ENCODE peak calls at places on chromosomes 16 and 17, in six cellular contexts. One of them, this sample, is unnamed.

GRCh38 chr16:88764913-88765349 is 20.1 kb downstream of the PIEZO1 start:
- DNase-seq in fibroblast of mammary gland: no peak
- DNase-seq in H1: no peak
- DNase-seq in fibroblast of lung: no peak
- DNase-seq in tibial artery: no peak
- DNase-seq in breast epithelium: peak
- DNase-seq in this sample: no peak

GRCh38 chr17:39062846-39063680 is 88.4 kb downstream of the PLXDC1 start:
- DNase-seq in fibroblast of mammary gland: peak
- DNase-seq in H1: no peak
- DNase-seq in fibroblast of lung: no peak
- DNase-seq in tibial artery: no peak
- DNase-seq in breast epithelium: no peak
- DNase-seq in this sample: no peak

GRCh38 chr16:57892447-57893096 is 78.4 kb downstream of the CNGB1 start:
- DNase-seq in fibroblast of mammary gland: no peak
- DNase-seq in H1: no peak
- DNase-seq in fibroblast of lung: no peak
- DNase-seq in tibial artery: no peak
- DNase-seq in breast epithelium: no peak
- DNase-seq in this sample: peak

GRCh38 chr17:57966246-57966645 is 11.0 kb upstream of the CUEDC1 start:
- DNase-seq in fibroblast of mammary gland: no peak
- DNase-seq in H1: no peak
- DNase-seq in fibroblast of lung: no peak
- DNase-seq in tibial artery: no peak
- DNase-seq in breast epithelium: peak
- DNase-seq in this sample: no peak

GRCh38 chr16:52729731-52730130 is 182.8 kb upstream of the TOX3 start:
- DNase-seq in fibroblast of mammary gland: no peak
- DNase-seq in H1: no peak
- DNase-seq in fibroblast of lung: no peak
- DNase-seq in tibial artery: no peak
- DNase-seq in breast epithelium: no peak
- DNase-seq in this sample: no peak

GRCh38 chr17:5822281-5823060 is 238.2 kb upstream of the NLRP1 start:
- DNase-seq in fibroblast of mammary gland: no peak
- DNase-seq in H1: no peak
- DNase-seq in fibroblast of lung: no peak
- DNase-seq in tibial artery: no peak
- DNase-seq in breast epithelium: no peak
- DNase-seq in this sample: no peak

GRCh38 chr16:78235168-78235800 is 135.8 kb downstream of the WWOX start:
- DNase-seq in fibroblast of mammary gland: peak
- DNase-seq in H1: peak
- DNase-seq in fibroblast of lung: peak
- DNase-seq in tibial artery: peak
- DNase-seq in breast epithelium: peak
- DNase-seq in this sample: peak

GRCh38 chr16:35102780-35103403 is 1643.5 kb downstream of the TP53TG3F start:
- DNase-seq in fibroblast of mammary gland: no peak
- DNase-seq in H1: no peak
- DNase-seq in fibroblast of lung: no peak
- DNase-seq in tibial artery: no peak
- DNase-seq in breast epithelium: no peak
- DNase-seq in this sample: no peak

GRCh38 chr16:84354306-84354705 is 14.0 kb upstream of the ATP2C2 start:
- DNase-seq in fibroblast of mammary gland: no peak
- DNase-seq in H1: no peak
- DNase-seq in fibroblast of lung: no peak
- DNase-seq in tibial artery: no peak
- DNase-seq in breast epithelium: no peak
- DNase-seq in this sample: no peak

GRCh38 chr17:16415031-16415924 is at the start of gene TRPV2:
- DNase-seq in fibroblast of mammary gland: no peak
- DNase-seq in H1: no peak
- DNase-seq in fibroblast of lung: no peak
- DNase-seq in tibial artery: no peak
- DNase-seq in breast epithelium: no peak
- DNase-seq in this sample: no peak

GRCh38 chr17:83160443-83161297 is 81.3 kb downstream of the METRNL start:
- DNase-seq in fibroblast of mammary gland: no peak
- DNase-seq in H1: no peak
- DNase-seq in fibroblast of lung: no peak
- DNase-seq in tibial artery: peak
- DNase-seq in breast epithelium: no peak
- DNase-seq in this sample: no peak

GRCh38 chr16:85557976-85558589 is 55.0 kb upstream of the GSE1 start:
- DNase-seq in fibroblast of mammary gland: no peak
- DNase-seq in H1: no peak
- DNase-seq in fibroblast of lung: no peak
- DNase-seq in tibial artery: no peak
- DNase-seq in breast epithelium: peak
- DNase-seq in this sample: no peak

GRCh38 chr16:19851476-19851875 is 33.2 kb downstream of the GPRC5B start:
- DNase-seq in fibroblast of mammary gland: no peak
- DNase-seq in H1: no peak
- DNase-seq in fibroblast of lung: no peak
- DNase-seq in tibial artery: no peak
- DNase-seq in breast epithelium: no peak
- DNase-seq in this sample: no peak

GRCh38 chr16:66903544-66904427 is 14.9 kb downstream of the CDH16 start:
- DNase-seq in fibroblast of mammary gland: no peak
- DNase-seq in H1: no peak
- DNase-seq in fibroblast of lung: no peak
- DNase-seq in tibial artery: no peak
- DNase-seq in breast epithelium: no peak
- DNase-seq in this sample: no peak

GRCh38 chr17:44076716-44077594 is 6.4 kb downstream of the G6PC3 start:
- DNase-seq in fibroblast of mammary gland: no peak
- DNase-seq in H1: no peak
- DNase-seq in fibroblast of lung: peak
- DNase-seq in tibial artery: no peak
- DNase-seq in breast epithelium: no peak
- DNase-seq in this sample: no peak

GRCh38 chr16:82329504-82330192 is 159.6 kb upstream of the MPHOSPH6 start:
- DNase-seq in fibroblast of mammary gland: no peak
- DNase-seq in H1: no peak
- DNase-seq in fibroblast of lung: no peak
- DNase-seq in tibial artery: no peak
- DNase-seq in breast epithelium: peak
- DNase-seq in this sample: no peak

GRCh38 chr17:64608571-64608981 is 53.5 kb downstream of the SMURF2 start:
- DNase-seq in fibroblast of mammary gland: peak
- DNase-seq in H1: no peak
- DNase-seq in fibroblast of lung: peak
- DNase-seq in tibial artery: no peak
- DNase-seq in breast epithelium: no peak
- DNase-seq in this sample: no peak

GRCh38 chr17:48558731-48559608 is 14.1 kb upstream of the HOXB2 start:
- DNase-seq in fibroblast of mammary gland: no peak
- DNase-seq in H1: no peak
- DNase-seq in fibroblast of lung: peak
- DNase-seq in tibial artery: no peak
- DNase-seq in breast epithelium: no peak
- DNase-seq in this sample: no peak

GRCh38 chr16:75029854-75030253 is 31.0 kb downstream of the ZNRF1 start:
- DNase-seq in fibroblast of mammary gland: peak
- DNase-seq in H1: no peak
- DNase-seq in fibroblast of lung: peak
- DNase-seq in tibial artery: no peak
- DNase-seq in breast epithelium: no peak
- DNase-seq in this sample: peak

GRCh38 chr17:68399638-68400403 is 57.5 kb downstream of the WIPI1 start:
- DNase-seq in fibroblast of mammary gland: peak
- DNase-seq in H1: no peak
- DNase-seq in fibroblast of lung: peak
- DNase-seq in tibial artery: no peak
- DNase-seq in breast epithelium: no peak
- DNase-seq in this sample: peak

GRCh38 chr17:12137859-12138258 is 117.2 kb downstream of the MAP2K4 start:
- DNase-seq in fibroblast of mammary gland: no peak
- DNase-seq in H1: no peak
- DNase-seq in fibroblast of lung: no peak
- DNase-seq in tibial artery: no peak
- DNase-seq in breast epithelium: no peak
- DNase-seq in this sample: no peak

GRCh38 chr16:66264311-66265105 is 102.0 kb upstream of the CDH5 start:
- DNase-seq in fibroblast of mammary gland: no peak
- DNase-seq in H1: no peak
- DNase-seq in fibroblast of lung: no peak
- DNase-seq in tibial artery: no peak
- DNase-seq in breast epithelium: peak
- DNase-seq in this sample: no peak

GRCh38 chr16:4214215-4214621 is 27.7 kb downstream of the SRL start:
- DNase-seq in fibroblast of mammary gland: peak
- DNase-seq in H1: peak
- DNase-seq in fibroblast of lung: peak
- DNase-seq in tibial artery: peak
- DNase-seq in breast epithelium: peak
- DNase-seq in this sample: peak

DNA sequence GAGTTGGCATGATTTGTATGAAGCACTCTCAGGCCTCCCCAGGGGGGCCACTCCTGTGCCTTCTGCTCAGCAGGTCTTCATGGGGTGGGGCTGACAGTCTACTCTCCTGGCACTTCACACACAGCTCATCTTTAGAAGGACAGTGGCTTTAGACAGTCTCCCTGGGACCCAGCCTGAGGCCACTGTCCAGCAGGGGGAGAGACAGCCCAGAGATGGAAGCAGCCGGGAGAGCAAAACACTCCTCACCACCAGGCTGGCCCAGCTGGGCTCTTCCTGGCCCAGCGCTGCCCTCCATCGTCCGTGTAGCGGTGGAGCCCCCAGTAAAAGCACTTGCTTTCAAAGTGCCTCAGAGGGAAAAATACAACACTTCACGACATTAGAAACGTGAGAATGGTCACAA is 62.0 kb upstream of the CRHR1 start:
- DNase-seq in fibroblast of mammary gland: peak
- DNase-seq in H1: no peak
- DNase-seq in fibroblast of lung: no peak
- DNase-seq in tibial artery: peak
- DNase-seq in breast epithelium: no peak
- DNase-seq in this sample: no peak
- TF ChIP-seq CTCF in fibroblast of mammary gland: peak
- TF ChIP-seq CTCF in H1: peak
- TF ChIP-seq CTCF in fibroblast of lung: no peak
- TF ChIP-seq CTCF in tibial artery: no peak
- TF ChIP-seq CTCF in breast epithelium: no peak
- TF ChIP-seq CTCF in this sample: no peak

DNA sequence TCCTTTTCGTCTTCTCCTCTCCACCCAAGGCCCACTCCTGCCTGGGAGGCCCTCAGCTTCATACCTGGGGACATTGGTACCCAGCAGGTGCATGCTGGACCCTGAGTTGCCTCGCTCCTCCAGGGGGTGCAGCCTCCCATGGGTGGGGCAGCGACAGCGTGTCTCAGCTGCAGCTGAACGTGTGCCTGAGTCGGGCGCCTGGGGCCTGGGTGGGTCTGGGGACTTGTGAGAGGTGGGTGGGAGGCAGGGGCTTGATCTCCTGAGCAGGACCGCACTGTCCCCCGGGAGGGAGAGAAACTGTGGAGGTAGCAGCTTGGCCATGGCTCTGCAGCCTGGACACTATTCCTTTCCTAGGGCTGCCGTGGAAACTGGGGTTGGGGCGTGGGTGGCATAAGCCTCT is 24.8 kb upstream of the ENGASE start:
- DNase-seq in fibroblast of mammary gland: no peak
- DNase-seq in H1: no peak
- DNase-seq in fibroblast of lung: no peak
- DNase-seq in tibial artery: no peak
- DNase-seq in breast epithelium: no peak
- DNase-seq in this sample: no peak
- TF ChIP-seq CTCF in fibroblast of mammary gland: no peak
- TF ChIP-seq CTCF in H1: no peak
- TF ChIP-seq CTCF in fibroblast of lung: no peak
- TF ChIP-seq CTCF in tibial artery: no peak
- TF ChIP-seq CTCF in breast epithelium: no peak
- TF ChIP-seq CTCF in this sample: no peak

GRCh38 chr17:28675980-28676379 is 14.0 kb downstream of the SUPT6H start:
- DNase-seq in fibroblast of mammary gland: no peak
- DNase-seq in H1: no peak
- DNase-seq in fibroblast of lung: no peak
- DNase-seq in tibial artery: no peak
- DNase-seq in breast epithelium: no peak
- DNase-seq in this sample: no peak
- TF ChIP-seq CTCF in fibroblast of mammary gland: no peak
- TF ChIP-seq CTCF in H1: peak
- TF ChIP-seq CTCF in fibroblast of lung: no peak
- TF ChIP-seq CTCF in tibial artery: no peak
- TF ChIP-seq CTCF in breast epithelium: peak
- TF ChIP-seq CTCF in this sample: peak

GRCh38 chr17:81810476-81810875 is 6.5 kb downstream of the GCGR start:
- DNase-seq in fibroblast of mammary gland: no peak
- DNase-seq in H1: no peak
- DNase-seq in fibroblast of lung: no peak
- DNase-seq in tibial artery: no peak
- DNase-seq in breast epithelium: no peak
- DNase-seq in this sample: no peak

GRCh38 chr17:81807839-81808238 is 3.9 kb downstream of the GCGR start:
- DNase-seq in fibroblast of mammary gland: no peak
- DNase-seq in H1: no peak
- DNase-seq in fibroblast of lung: no peak
- DNase-seq in tibial artery: no peak
- DNase-seq in breast epithelium: no peak
- DNase-seq in this sample: no peak

GRCh38 chr17:81809556-81809998 is 5.6 kb downstream of the GCGR start:
- DNase-seq in fibroblast of mammary gland: no peak
- DNase-seq in H1: no peak
- DNase-seq in fibroblast of lung: no peak
- DNase-seq in tibial artery: no peak
- DNase-seq in breast epithelium: no peak
- DNase-seq in this sample: no peak

GRCh38 chr17:81807210-81807719 is 3.3 kb downstream of the GCGR start:
- DNase-seq in fibroblast of mammary gland: no peak
- DNase-seq in H1: no peak
- DNase-seq in fibroblast of lung: no peak
- DNase-seq in tibial artery: no peak
- DNase-seq in breast epithelium: no peak
- DNase-seq in this sample: no peak

DNA sequence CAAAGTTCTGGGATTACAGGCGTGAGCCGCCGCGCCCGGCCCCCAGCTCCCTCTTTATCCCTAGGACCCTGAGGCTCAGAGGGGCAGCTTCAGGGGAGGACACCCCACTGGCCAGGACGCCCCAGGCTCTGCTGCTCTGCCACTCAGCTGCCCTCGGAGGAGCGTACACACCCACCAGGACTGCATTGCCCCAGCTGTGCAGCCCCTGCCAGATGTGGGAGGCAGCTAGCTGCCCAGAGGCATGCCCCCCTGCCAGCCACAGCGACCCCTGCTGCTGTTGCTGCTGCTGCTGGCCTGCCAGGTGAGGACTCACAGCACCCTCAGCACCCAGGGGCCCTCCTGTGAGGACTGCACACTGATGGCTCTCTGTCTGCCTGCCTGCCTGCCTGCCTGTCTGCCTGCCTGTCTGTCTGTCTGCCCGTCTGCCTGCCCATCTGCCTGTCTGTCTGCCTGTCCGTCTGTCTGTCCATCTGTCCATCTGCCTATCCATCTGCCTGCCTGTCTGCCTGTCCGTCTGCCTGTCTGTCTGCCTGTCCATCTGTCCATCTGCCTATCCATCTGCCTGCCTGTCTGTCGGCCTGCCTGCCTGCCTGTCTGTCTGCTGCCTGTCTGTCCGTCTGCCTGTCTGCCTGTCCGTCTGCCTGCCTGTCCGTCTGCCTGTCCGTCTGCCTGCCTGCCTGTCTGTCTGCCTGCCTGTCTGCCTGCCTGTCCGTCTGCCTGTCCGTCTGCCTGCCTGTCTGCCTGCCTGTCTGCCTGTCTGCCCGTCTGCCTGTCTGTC is 5.0 kb downstream of the GCGR start:
- DNase-seq in fibroblast of mammary gland: no peak
- DNase-seq in H1: no peak
- DNase-seq in fibroblast of lung: no peak
- DNase-seq in tibial artery: no peak
- DNase-seq in breast epithelium: no peak
- DNase-seq in this sample: no peak
- TF ChIP-seq CTCF in fibroblast of mammary gland: no peak
- TF ChIP-seq CTCF in H1: no peak
- TF ChIP-seq CTCF in fibroblast of lung: no peak
- TF ChIP-seq CTCF in tibial artery: no peak
- TF ChIP-seq CTCF in breast epithelium: no peak
- TF ChIP-seq CTCF in this sample: no peak